ENCODE peak calls at places on chromosomes 11 and 22, in nine cellular contexts. One of them, this sample, is unnamed.

GRCh38 chr11:8697056-8697455 is 14.5 kb downstream of the RPL27A start:
- DNase-seq in hippocampal formation: no peak
- DNase-seq in neural progenitor cell: no peak
- DNase-seq in B cell: no peak
- DNase-seq in COR-L47: no peak
- DNase-seq in sigmoid colon: no peak
- DNase-seq in stimulated activated naive CD8-positive, alpha-beta T cell treated with anti-CD3 and anti-CD28 coated beads, Interleukin-15, amount 100 ng/mL, for 72 hours: no peak
- DNase-seq in NCI-H1436: no peak
- DNase-seq in posterior vena cava: no peak
- DNase-seq in this sample: no peak

GRCh38 chr22:36823177-36823839 is 6.5 kb upstream of the PVALB start:
- DNase-seq in neural progenitor cell: peak; percentile 58
- DNase-seq in stimulated activated naive CD8-positive, alpha-beta T cell treated with anti-CD3 and anti-CD28 coated beads, Interleukin-15, amount 100 ng/mL, for 72 hours: no peak
- DNase-seq in COR-L47: no peak
- DNase-seq in B cell: no peak
- DNase-seq in NCI-H1436: no peak
- DNase-seq in sigmoid colon: no peak
- DNase-seq in hippocampal formation: no peak
- DNase-seq in posterior vena cava: no peak
- DNase-seq in this sample: no peak

GRCh38 chr11:13210424-13210823 is 67.2 kb upstream of the BMAL1 start:
- DNase-seq in neural progenitor cell: peak; percentile 88
- DNase-seq in NCI-H1436: peak; percentile 52
- DNase-seq in COR-L47: peak; percentile 71
- DNase-seq in B cell: no peak
- DNase-seq in hippocampal formation: peak; percentile 74
- DNase-seq in sigmoid colon: peak; percentile 74
- DNase-seq in posterior vena cava: peak; percentile 79
- DNase-seq in stimulated activated naive CD8-positive, alpha-beta T cell treated with anti-CD3 and anti-CD28 coated beads, Interleukin-15, amount 100 ng/mL, for 72 hours: no peak
- DNase-seq in this sample: no peak

GRCh38 chr22:29524440-29525191 is 28.9 kb downstream of the THOC5 start:
- DNase-seq in B cell: peak; percentile 66
- DNase-seq in sigmoid colon: no peak
- DNase-seq in NCI-H1436: peak; percentile 0
- DNase-seq in hippocampal formation: no peak
- DNase-seq in neural progenitor cell: peak; percentile 59
- DNase-seq in COR-L47: peak; percentile 34
- DNase-seq in stimulated activated naive CD8-positive, alpha-beta T cell treated with anti-CD3 and anti-CD28 coated beads, Interleukin-15, amount 100 ng/mL, for 72 hours: peak; percentile 4
- DNase-seq in posterior vena cava: no peak
- DNase-seq in this sample: no peak

GRCh38 chr11:100247701-100248100 is 439.4 kb upstream of the ARHGAP42 start:
- DNase-seq in sigmoid colon: no peak
- DNase-seq in COR-L47: no peak
- DNase-seq in B cell: no peak
- DNase-seq in neural progenitor cell: no peak
- DNase-seq in NCI-H1436: no peak
- DNase-seq in stimulated activated naive CD8-positive, alpha-beta T cell treated with anti-CD3 and anti-CD28 coated beads, Interleukin-15, amount 100 ng/mL, for 72 hours: no peak
- DNase-seq in posterior vena cava: no peak
- DNase-seq in hippocampal formation: no peak
- DNase-seq in this sample: no peak

GRCh38 chr22:40107756-40108437 is 69.8 kb upstream of the TNRC6B start:
- DNase-seq in NCI-H1436: no peak
- DNase-seq in stimulated activated naive CD8-positive, alpha-beta T cell treated with anti-CD3 and anti-CD28 coated beads, Interleukin-15, amount 100 ng/mL, for 72 hours: no peak
- DNase-seq in hippocampal formation: no peak
- DNase-seq in sigmoid colon: no peak
- DNase-seq in B cell: no peak
- DNase-seq in neural progenitor cell: no peak
- DNase-seq in posterior vena cava: no peak
- DNase-seq in COR-L47: no peak
- DNase-seq in this sample: no peak

GRCh38 chr11:127649071-127649470 is 648.5 kb upstream of the KIRREL3 start:
- DNase-seq in COR-L47: no peak
- DNase-seq in hippocampal formation: no peak
- DNase-seq in sigmoid colon: no peak
- DNase-seq in stimulated activated naive CD8-positive, alpha-beta T cell treated with anti-CD3 and anti-CD28 coated beads, Interleukin-15, amount 100 ng/mL, for 72 hours: no peak
- DNase-seq in neural progenitor cell: no peak
- DNase-seq in B cell: no peak
- DNase-seq in posterior vena cava: no peak
- DNase-seq in NCI-H1436: no peak
- DNase-seq in this sample: no peak

GRCh38 chr11:94303884-94304459 is 408 bp upstream of the IZUMO1R start:
- DNase-seq in stimulated activated naive CD8-positive, alpha-beta T cell treated with anti-CD3 and anti-CD28 coated beads, Interleukin-15, amount 100 ng/mL, for 72 hours: no peak
- DNase-seq in B cell: no peak
- DNase-seq in posterior vena cava: no peak
- DNase-seq in COR-L47: no peak
- DNase-seq in neural progenitor cell: no peak
- DNase-seq in hippocampal formation: no peak
- DNase-seq in sigmoid colon: no peak
- DNase-seq in NCI-H1436: no peak
- DNase-seq in this sample: no peak

GRCh38 chr11:121318848-121319834 is 26.6 kb downstream of the SC5D start:
- DNase-seq in hippocampal formation: peak; percentile 82
- DNase-seq in B cell: no peak
- DNase-seq in NCI-H1436: peak; percentile 40
- DNase-seq in neural progenitor cell: peak; percentile 55
- DNase-seq in COR-L47: peak; percentile 37
- DNase-seq in sigmoid colon: no peak
- DNase-seq in stimulated activated naive CD8-positive, alpha-beta T cell treated with anti-CD3 and anti-CD28 coated beads, Interleukin-15, amount 100 ng/mL, for 72 hours: no peak
- DNase-seq in posterior vena cava: no peak
- DNase-seq in this sample: no peak

GRCh38 chr22:46043816-46044717 is 67.1 kb upstream of the WNT7B start:
- DNase-seq in stimulated activated naive CD8-positive, alpha-beta T cell treated with anti-CD3 and anti-CD28 coated beads, Interleukin-15, amount 100 ng/mL, for 72 hours: no peak
- DNase-seq in sigmoid colon: peak; percentile 81
- DNase-seq in posterior vena cava: peak; percentile 82
- DNase-seq in COR-L47: no peak
- DNase-seq in hippocampal formation: no peak
- DNase-seq in neural progenitor cell: no peak
- DNase-seq in B cell: no peak
- DNase-seq in NCI-H1436: no peak
- DNase-seq in this sample: peak; percentile 82

GRCh38 chr11:41497974-41498373 is 38.5 kb upstream of the LRRC4C start:
- DNase-seq in COR-L47: no peak
- DNase-seq in sigmoid colon: no peak
- DNase-seq in hippocampal formation: no peak
- DNase-seq in posterior vena cava: no peak
- DNase-seq in NCI-H1436: no peak
- DNase-seq in B cell: no peak
- DNase-seq in stimulated activated naive CD8-positive, alpha-beta T cell treated with anti-CD3 and anti-CD28 coated beads, Interleukin-15, amount 100 ng/mL, for 72 hours: no peak
- DNase-seq in neural progenitor cell: peak; percentile 92
- DNase-seq in this sample: no peak

GRCh38 chr11:76588455-76589325 is 81.9 kb downstream of the LRRC32 start:
- DNase-seq in stimulated activated naive CD8-positive, alpha-beta T cell treated with anti-CD3 and anti-CD28 coated beads, Interleukin-15, amount 100 ng/mL, for 72 hours: peak; percentile 52
- DNase-seq in hippocampal formation: no peak
- DNase-seq in neural progenitor cell: no peak
- DNase-seq in COR-L47: no peak
- DNase-seq in NCI-H1436: no peak
- DNase-seq in B cell: no peak
- DNase-seq in sigmoid colon: peak; percentile 85
- DNase-seq in posterior vena cava: peak; percentile 92
- DNase-seq in this sample: peak; percentile 87

GRCh38 chr11:1153951-1154487 is 3.7 kb upstream of the MUC5AC start:
- DNase-seq in stimulated activated naive CD8-positive, alpha-beta T cell treated with anti-CD3 and anti-CD28 coated beads, Interleukin-15, amount 100 ng/mL, for 72 hours: no peak
- DNase-seq in posterior vena cava: peak; percentile 94
- DNase-seq in B cell: no peak
- DNase-seq in sigmoid colon: peak; percentile 67
- DNase-seq in COR-L47: no peak
- DNase-seq in neural progenitor cell: no peak
- DNase-seq in NCI-H1436: no peak
- DNase-seq in hippocampal formation: no peak
- DNase-seq in this sample: peak; percentile 71

GRCh38 chr22:46881373-46882118 is 119.1 kb downstream of the TBC1D22A start:
- DNase-seq in NCI-H1436: no peak
- DNase-seq in B cell: no peak
- DNase-seq in posterior vena cava: no peak
- DNase-seq in stimulated activated naive CD8-positive, alpha-beta T cell treated with anti-CD3 and anti-CD28 coated beads, Interleukin-15, amount 100 ng/mL, for 72 hours: no peak
- DNase-seq in neural progenitor cell: no peak
- DNase-seq in sigmoid colon: no peak
- DNase-seq in COR-L47: no peak
- DNase-seq in hippocampal formation: no peak
- DNase-seq in this sample: no peak

GRCh38 chr22:44360686-44361381 is 48.1 kb upstream of the SHISAL1 start:
- DNase-seq in COR-L47: no peak
- DNase-seq in stimulated activated naive CD8-positive, alpha-beta T cell treated with anti-CD3 and anti-CD28 coated beads, Interleukin-15, amount 100 ng/mL, for 72 hours: no peak
- DNase-seq in posterior vena cava: peak; percentile 91
- DNase-seq in B cell: no peak
- DNase-seq in neural progenitor cell: peak; percentile 50
- DNase-seq in NCI-H1436: no peak
- DNase-seq in sigmoid colon: peak; percentile 85
- DNase-seq in hippocampal formation: no peak
- DNase-seq in this sample: no peak

GRCh38 chr11:29280452-29280851 is 736.4 kb downstream of the KCNA4 start:
- DNase-seq in sigmoid colon: no peak
- DNase-seq in neural progenitor cell: no peak
- DNase-seq in COR-L47: no peak
- DNase-seq in NCI-H1436: no peak
- DNase-seq in stimulated activated naive CD8-positive, alpha-beta T cell treated with anti-CD3 and anti-CD28 coated beads, Interleukin-15, amount 100 ng/mL, for 72 hours: no peak
- DNase-seq in B cell: no peak
- DNase-seq in posterior vena cava: no peak
- DNase-seq in hippocampal formation: no peak
- DNase-seq in this sample: no peak

GRCh38 chr22:38788417-38788816 is 5.5 kb downstream of the DNAL4 start:
- DNase-seq in COR-L47: no peak
- DNase-seq in neural progenitor cell: no peak
- DNase-seq in posterior vena cava: no peak
- DNase-seq in NCI-H1436: no peak
- DNase-seq in B cell: no peak
- DNase-seq in sigmoid colon: peak; percentile 79
- DNase-seq in stimulated activated naive CD8-positive, alpha-beta T cell treated with anti-CD3 and anti-CD28 coated beads, Interleukin-15, amount 100 ng/mL, for 72 hours: no peak
- DNase-seq in hippocampal formation: no peak
- DNase-seq in this sample: no peak

GRCh38 chr11:64598797-64599697 is 8.0 kb downstream of the SLC22A12 start:
- DNase-seq in neural progenitor cell: no peak
- DNase-seq in COR-L47: no peak
- DNase-seq in posterior vena cava: no peak
- DNase-seq in stimulated activated naive CD8-positive, alpha-beta T cell treated with anti-CD3 and anti-CD28 coated beads, Interleukin-15, amount 100 ng/mL, for 72 hours: no peak
- DNase-seq in NCI-H1436: no peak
- DNase-seq in hippocampal formation: no peak
- DNase-seq in B cell: no peak
- DNase-seq in sigmoid colon: no peak
- DNase-seq in this sample: no peak

GRCh38 chr11:97965849-97966646 is 1054.7 kb upstream of the CNTN5 start:
- DNase-seq in NCI-H1436: no peak
- DNase-seq in hippocampal formation: no peak
- DNase-seq in stimulated activated naive CD8-positive, alpha-beta T cell treated with anti-CD3 and anti-CD28 coated beads, Interleukin-15, amount 100 ng/mL, for 72 hours: no peak
- DNase-seq in sigmoid colon: no peak
- DNase-seq in COR-L47: no peak
- DNase-seq in B cell: no peak
- DNase-seq in neural progenitor cell: no peak
- DNase-seq in posterior vena cava: no peak
- DNase-seq in this sample: no peak

GRCh38 chr11:30349885-30350284 is 27.0 kb downstream of the ARL14EP start:
- DNase-seq in COR-L47: no peak
- DNase-seq in stimulated activated naive CD8-positive, alpha-beta T cell treated with anti-CD3 and anti-CD28 coated beads, Interleukin-15, amount 100 ng/mL, for 72 hours: no peak
- DNase-seq in hippocampal formation: no peak
- DNase-seq in posterior vena cava: no peak
- DNase-seq in NCI-H1436: no peak
- DNase-seq in neural progenitor cell: no peak
- DNase-seq in sigmoid colon: no peak
- DNase-seq in B cell: no peak
- DNase-seq in this sample: no peak

GRCh38 chr11:75389276-75389605 is 10.1 kb upstream of the RPS3 start:
- DNase-seq in posterior vena cava: no peak
- DNase-seq in B cell: no peak
- DNase-seq in COR-L47: no peak
- DNase-seq in NCI-H1436: no peak
- DNase-seq in stimulated activated naive CD8-positive, alpha-beta T cell treated with anti-CD3 and anti-CD28 coated beads, Interleukin-15, amount 100 ng/mL, for 72 hours: no peak
- DNase-seq in sigmoid colon: peak; percentile 26
- DNase-seq in hippocampal formation: no peak
- DNase-seq in neural progenitor cell: no peak
- DNase-seq in this sample: no peak

GRCh38 chr22:48758021-48758561 is 1069.6 kb downstream of the BRD1 start:
- DNase-seq in neural progenitor cell: no peak
- DNase-seq in posterior vena cava: peak; percentile 30
- DNase-seq in B cell: no peak
- DNase-seq in stimulated activated naive CD8-positive, alpha-beta T cell treated with anti-CD3 and anti-CD28 coated beads, Interleukin-15, amount 100 ng/mL, for 72 hours: no peak
- DNase-seq in hippocampal formation: no peak
- DNase-seq in COR-L47: no peak
- DNase-seq in NCI-H1436: no peak
- DNase-seq in sigmoid colon: peak; percentile 48
- DNase-seq in this sample: peak; percentile 51

GRCh38 chr22:45972091-45972867 is 4.7 kb downstream of the WNT7B start:
- DNase-seq in COR-L47: no peak
- DNase-seq in stimulated activated naive CD8-positive, alpha-beta T cell treated with anti-CD3 and anti-CD28 coated beads, Interleukin-15, amount 100 ng/mL, for 72 hours: no peak
- DNase-seq in posterior vena cava: no peak
- DNase-seq in NCI-H1436: no peak
- DNase-seq in B cell: no peak
- DNase-seq in neural progenitor cell: peak; percentile 59
- DNase-seq in hippocampal formation: no peak
- DNase-seq in sigmoid colon: no peak
- DNase-seq in this sample: no peak

GRCh38 chr11:125441648-125442410 is 54.2 kb downstream of the FEZ1 start:
- DNase-seq in hippocampal formation: peak; percentile 76
- DNase-seq in neural progenitor cell: peak; percentile 59
- DNase-seq in B cell: no peak
- DNase-seq in posterior vena cava: no peak
- DNase-seq in sigmoid colon: peak; percentile 24
- DNase-seq in stimulated activated naive CD8-positive, alpha-beta T cell treated with anti-CD3 and anti-CD28 coated beads, Interleukin-15, amount 100 ng/mL, for 72 hours: no peak
- DNase-seq in COR-L47: no peak
- DNase-seq in NCI-H1436: no peak
- DNase-seq in this sample: no peak

GRCh38 chr11:56642339-56642738 is at the start of gene OR5AP2:
- DNase-seq in neural progenitor cell: no peak
- DNase-seq in COR-L47: no peak
- DNase-seq in stimulated activated naive CD8-positive, alpha-beta T cell treated with anti-CD3 and anti-CD28 coated beads, Interleukin-15, amount 100 ng/mL, for 72 hours: no peak
- DNase-seq in posterior vena cava: no peak
- DNase-seq in sigmoid colon: no peak
- DNase-seq in B cell: no peak
- DNase-seq in hippocampal formation: no peak
- DNase-seq in NCI-H1436: no peak
- DNase-seq in this sample: no peak

GRCh38 chr22:29149841-29150555 is 55.7 kb upstream of the EMID1 start:
- DNase-seq in stimulated activated naive CD8-positive, alpha-beta T cell treated with anti-CD3 and anti-CD28 coated beads, Interleukin-15, amount 100 ng/mL, for 72 hours: no peak
- DNase-seq in hippocampal formation: peak; percentile 57
- DNase-seq in posterior vena cava: peak; percentile 71
- DNase-seq in sigmoid colon: peak; percentile 66
- DNase-seq in B cell: no peak
- DNase-seq in NCI-H1436: no peak
- DNase-seq in COR-L47: no peak
- DNase-seq in neural progenitor cell: peak; percentile 52
- DNase-seq in this sample: peak; percentile 68

GRCh38 chr11:496834-497564 is 10.0 kb downstream of the RNH1 start:
- DNase-seq in neural progenitor cell: no peak
- DNase-seq in NCI-H1436: no peak
- DNase-seq in sigmoid colon: no peak
- DNase-seq in B cell: no peak
- DNase-seq in posterior vena cava: no peak
- DNase-seq in stimulated activated naive CD8-positive, alpha-beta T cell treated with anti-CD3 and anti-CD28 coated beads, Interleukin-15, amount 100 ng/mL, for 72 hours: no peak
- DNase-seq in COR-L47: no peak
- DNase-seq in hippocampal formation: no peak
- DNase-seq in this sample: no peak

GRCh38 chr22:26398741-26399153 is 30.3 kb upstream of the ASPHD2 start:
- DNase-seq in stimulated activated naive CD8-positive, alpha-beta T cell treated with anti-CD3 and anti-CD28 coated beads, Interleukin-15, amount 100 ng/mL, for 72 hours: peak; percentile 48
- DNase-seq in hippocampal formation: peak; percentile 45
- DNase-seq in COR-L47: peak; percentile 27
- DNase-seq in NCI-H1436: peak; percentile 50
- DNase-seq in B cell: peak; percentile 70
- DNase-seq in sigmoid colon: peak; percentile 72
- DNase-seq in posterior vena cava: peak; percentile 82
- DNase-seq in neural progenitor cell: peak; percentile 77
- DNase-seq in this sample: no peak

GRCh38 chr22:39215070-39215396 is 29.7 kb downstream of the PDGFB start:
- DNase-seq in stimulated activated naive CD8-positive, alpha-beta T cell treated with anti-CD3 and anti-CD28 coated beads, Interleukin-15, amount 100 ng/mL, for 72 hours: no peak
- DNase-seq in neural progenitor cell: no peak
- DNase-seq in COR-L47: no peak
- DNase-seq in sigmoid colon: peak; percentile 9
- DNase-seq in hippocampal formation: no peak
- DNase-seq in B cell: no peak
- DNase-seq in NCI-H1436: no peak
- DNase-seq in posterior vena cava: no peak
- DNase-seq in this sample: no peak

GRCh38 chr22:49460662-49461371 is 366.9 kb downstream of the BRD1 start:
- DNase-seq in B cell: no peak
- DNase-seq in neural progenitor cell: no peak
- DNase-seq in COR-L47: no peak
- DNase-seq in stimulated activated naive CD8-positive, alpha-beta T cell treated with anti-CD3 and anti-CD28 coated beads, Interleukin-15, amount 100 ng/mL, for 72 hours: no peak
- DNase-seq in NCI-H1436: no peak
- DNase-seq in posterior vena cava: no peak
- DNase-seq in hippocampal formation: no peak
- DNase-seq in sigmoid colon: no peak
- DNase-seq in this sample: no peak

GRCh38 chr22:37218771-37219411 is 6.6 kb upstream of the SSTR3 start:
- DNase-seq in hippocampal formation: no peak
- DNase-seq in B cell: peak; percentile 87
- DNase-seq in stimulated activated naive CD8-positive, alpha-beta T cell treated with anti-CD3 and anti-CD28 coated beads, Interleukin-15, amount 100 ng/mL, for 72 hours: no peak
- DNase-seq in COR-L47: no peak
- DNase-seq in posterior vena cava: no peak
- DNase-seq in neural progenitor cell: no peak
- DNase-seq in NCI-H1436: no peak
- DNase-seq in sigmoid colon: no peak
- DNase-seq in this sample: no peak